ENCODE peak calls at places on chromosomes 3 and 15, in six cellular contexts. D is RPMI8226; G is GM12865; X is CD4-positive, alpha-beta T cell; Z is islet precursor cell; H is LNCaP clone FGC. L is an unnamed sample.

GRCh38 chr3:67876261-67876660 is 221.8 kb upstream of the SUCLG2 start:
- DNase-seq in G (no peak), D (no peak), H (no peak), Z (no peak), X (no peak), L (no peak)

GRCh38 chr3:64143399-64144130 is 81.7 kb downstream of the PRICKLE2 start:
- DNase-seq in D (no peak), Z (peak), H (no peak), G (no peak), X (no peak), L (no peak)

GRCh38 chr15:89361451-89362202 is 27.0 kb upstream of the POLG start:
- DNase-seq in H (no peak), X (peak), G (peak), D (peak), Z (peak), L (no peak)

GRCh38 chr15:38231430-38231829 is 21.2 kb upstream of the SPRED1 start:
- DNase-seq in H (no peak), Z (no peak), X (no peak), G (no peak), D (no peak), L (no peak)

GRCh38 chr15:65413760-65414144 is 9.0 kb downstream of the IGDCC4 start:
- DNase-seq in H (no peak), X (no peak), G (no peak), D (no peak), Z (no peak), L (no peak)

GRCh38 chr3:155983834-155984474 is 113.5 kb downstream of the GMPS start:
- DNase-seq in G (no peak), X (no peak), D (no peak), H (no peak), Z (no peak), L (no peak)

GRCh38 chr3:187705164-187705563 is 2.8 kb upstream of the RTP2 start:
- DNase-seq in G (no peak), H (no peak), D (no peak), Z (no peak), X (no peak), L (no peak)

GRCh38 chr15:92097473-92098178 is 244.1 kb downstream of the SLCO3A1 start:
- DNase-seq in D (peak), Z (peak), X (no peak), G (peak), H (no peak), L (no peak)

GRCh38 chr3:8458235-8458634 is 43.4 kb upstream of the LMCD1 start:
- DNase-seq in H (no peak), D (no peak), Z (no peak), X (no peak), G (no peak), L (no peak)

L was measured in NCI-H1092.